ENCODE peak calls at places on chromosome 3, in seven cellular contexts. S, H, K, T, W, R and E are unnamed samples.

GRCh38 chr3:98962951-98963350 is 61.5 kb upstream of the DCBLD2 start:
- DNase-seq in K (no peak), W (no peak), R (no peak), H (no peak), T (no peak), S (no peak), E (no peak)

GRCh38 chr3:99878005-99878404 is 60.3 kb downstream of the CMSS1 start:
- DNase-seq in R (peak), K (no peak), S (no peak), T (no peak), W (no peak), H (peak), E (peak)

GRCh38 chr3:108090066-108090700 is 648 bp downstream of the CD47 start:
- DNase-seq in W (no peak), H (no peak), S (no peak), R (no peak), T (no peak), K (no peak), E (peak)

GRCh38 chr3:138877246-138877645 is 42.5 kb upstream of the PIK3CB start:
- DNase-seq in S (no peak), T (no peak), W (no peak), H (no peak), R (no peak), K (no peak), E (no peak)

GRCh38 chr3:42728056-42728455 is 25.5 kb upstream of the HHATL start:
- DNase-seq in H (no peak), W (no peak), S (no peak), T (no peak), R (no peak), K (no peak), E (no peak)

GRCh38 chr3:130377960-130378676 is 32.6 kb downstream of the COL6A5 start:
- DNase-seq in R (no peak), H (no peak), T (no peak), S (no peak), K (no peak), W (no peak), E (no peak)

GRCh38 chr3:114424337-114424736 is 130.5 kb downstream of the TIGIT start:
- DNase-seq in H (no peak), S (no peak), K (no peak), T (no peak), R (no peak), W (no peak), E (no peak)

GRCh38 chr3:142888099-142888483 is 792 bp downstream of the PCOLCE2 start:
- DNase-seq in R (no peak), S (peak), H (peak), W (no peak), T (no peak), K (peak), E (peak)

GRCh38 chr3:149375164-149375823 is 2.2 kb downstream of the TM4SF1 start:
- DNase-seq in T (no peak), W (no peak), R (no peak), S (no peak), K (no peak), H (no peak), E (no peak)

GRCh38 chr3:71859128-71859519 is 74.2 kb upstream of the PROK2 start:
- DNase-seq in K (no peak), W (no peak), H (peak), R (peak), T (no peak), S (peak), E (no peak)

GRCh38 chr3:156516284-156516683 is 38.6 kb downstream of the SSR3 start:
- DNase-seq in T (no peak), H (no peak), R (no peak), W (no peak), S (no peak), K (no peak), E (no peak)

GRCh38 chr3:172138792-172139507 is 99.6 kb downstream of the FNDC3B start:
- DNase-seq in H (no peak), S (no peak), R (peak), T (peak), K (no peak), W (no peak), E (peak)

GRCh38 chr3:57787867-57788623 is 31.9 kb downstream of the SLMAP start:
- DNase-seq in K (no peak), T (peak), H (no peak), W (no peak), S (peak), R (no peak), E (peak)
- TF ChIP-seq YY1 in K (no peak), T (no peak), H (no peak), W (no peak), S (no peak), R (no peak), E (no peak)

GRCh38 chr3:30544811-30545210 is 61.6 kb upstream of the TGFBR2 start:
- DNase-seq in K (no peak), R (no peak), S (no peak), H (no peak), T (no peak), W (no peak), E (no peak)
- TF ChIP-seq YY1 in K (no peak), R (no peak), S (no peak), H (no peak), T (no peak), W (no peak), E (no peak)

GRCh38 chr3:47856669-47857068 is 53.7 kb downstream of the DHX30 start:
- DNase-seq in S (no peak), K (no peak), R (no peak), H (no peak), T (no peak), W (no peak), E (no peak)
- TF ChIP-seq YY1 in S (no peak), K (no peak), R (no peak), H (no peak), T (no peak), W (no peak), E (no peak)

GRCh38 chr3:4906107-4906621 is 73.1 kb upstream of the BHLHE40 start:
- DNase-seq in W (no peak), R (no peak), S (peak), K (peak), T (no peak), H (no peak), E (no peak)
- TF ChIP-seq YY1 in W (no peak), R (no peak), S (no peak), K (no peak), T (no peak), H (no peak), E (no peak)

GRCh38 chr3:134627831-134628230 is 23.0 kb downstream of the KY start:
- DNase-seq in H (no peak), W (no peak), K (no peak), S (no peak), R (no peak), T (no peak), E (no peak)
- TF ChIP-seq YY1 in H (no peak), W (no peak), K (no peak), S (no peak), R (no peak), T (no peak), E (no peak)

GRCh38 chr3:159989973-159990846 is 1.6 kb downstream of the IL12A start:
- DNase-seq in K (no peak), T (no peak), S (peak), R (no peak), W (no peak), H (no peak), E (no peak)

GRCh38 chr3:159982442-159982841 is 6.2 kb upstream of the IL12A start:
- DNase-seq in W (no peak), R (no peak), K (no peak), T (no peak), S (no peak), H (no peak), E (no peak)

GRCh38 chr3:159991591-159991990 is 3.0 kb downstream of the IL12A start:
- DNase-seq in T (no peak), R (no peak), W (no peak), H (no peak), K (no peak), S (no peak), E (no peak)

GRCh38 chr3:159988617-159989251 is at the start of gene IL12A:
- DNase-seq in R (peak), H (peak), K (peak), T (peak), S (peak), W (peak), E (peak)

DNA sequence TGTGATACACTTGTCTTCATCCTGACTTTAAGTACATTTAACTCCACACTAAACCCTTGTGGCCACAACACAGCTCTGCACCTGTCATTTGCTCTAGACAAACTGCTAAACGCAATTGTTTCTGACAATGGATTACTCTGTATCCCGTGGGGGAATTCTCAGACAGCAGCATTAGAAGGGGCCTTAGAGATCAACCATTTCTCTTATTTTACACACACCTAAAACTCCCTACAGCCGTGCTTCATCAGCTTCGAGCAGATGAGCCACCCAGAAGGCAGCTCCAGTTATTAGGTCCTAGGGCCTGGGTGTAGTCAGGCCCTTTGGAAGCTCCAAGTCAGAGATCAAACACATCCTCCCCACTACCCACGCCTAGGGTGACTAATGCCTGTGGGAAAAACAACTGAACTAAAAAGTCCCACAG is 1.3 kb upstream of the IL12A start:
- DNase-seq in R (no peak), T (no peak), K (no peak), W (no peak), S (no peak), H (no peak), E (no peak)
- TF ChIP-seq YY1 in R (no peak), T (no peak), K (no peak), W (no peak), S (no peak), H (no peak), E (no peak)

GRCh38 chr3:9349321-9350117 is 13.3 kb upstream of the THUMPD3 start:
- DNase-seq in K (no peak), R (peak), S (no peak), H (no peak), T (no peak), W (no peak), E (no peak)
- TF ChIP-seq YY1 in K (no peak), R (no peak), S (no peak), H (no peak), T (no peak), W (no peak), E (no peak)

GRCh38 chr3:119234610-119235009 is 6.1 kb downstream of the B4GALT4 start:
- DNase-seq in W (no peak), K (no peak), H (no peak), T (no peak), R (no peak), S (no peak), E (no peak)
- TF ChIP-seq YY1 in W (no peak), K (no peak), H (no peak), T (no peak), R (no peak), S (no peak), E (no peak)